ENCODE peak calls at places on chromosome 22, in nine cellular contexts. One of them, this sample, is unnamed.

GRCh38 chr22:20937031-20937793 is 20.0 kb downstream of the CRKL start:
- DNase-seq in body of pancreas: peak
- DNase-seq in endodermal cell: no peak
- DNase-seq in osteocyte: no peak
- DNase-seq in heart left ventricle: no peak
- DNase-seq in right atrium auricular region: no peak
- DNase-seq in GM10248: no peak
- DNase-seq in AG09319: no peak
- DNase-seq in progenitor cell of endocrine pancreas: no peak
- DNase-seq in this sample: no peak

GRCh38 chr22:17217179-17217578 is 2.1 kb downstream of the ADA2 start:
- DNase-seq in body of pancreas: no peak
- DNase-seq in endodermal cell: peak
- DNase-seq in osteocyte: no peak
- DNase-seq in heart left ventricle: no peak
- DNase-seq in right atrium auricular region: no peak
- DNase-seq in GM10248: no peak
- DNase-seq in AG09319: no peak
- DNase-seq in progenitor cell of endocrine pancreas: no peak
- DNase-seq in this sample: no peak

GRCh38 chr22:29006346-29006745 is 55.3 kb downstream of the C22orf31 start:
- DNase-seq in body of pancreas: no peak
- DNase-seq in endodermal cell: peak
- DNase-seq in osteocyte: no peak
- DNase-seq in heart left ventricle: no peak
- DNase-seq in right atrium auricular region: no peak
- DNase-seq in GM10248: no peak
- DNase-seq in AG09319: no peak
- DNase-seq in progenitor cell of endocrine pancreas: no peak
- DNase-seq in this sample: no peak

GRCh38 chr22:46110215-46110614 is 40.1 kb upstream of the PPARA start:
- DNase-seq in body of pancreas: no peak
- DNase-seq in endodermal cell: peak
- DNase-seq in osteocyte: no peak
- DNase-seq in heart left ventricle: no peak
- DNase-seq in right atrium auricular region: no peak
- DNase-seq in GM10248: no peak
- DNase-seq in AG09319: no peak
- DNase-seq in progenitor cell of endocrine pancreas: no peak
- DNase-seq in this sample: no peak

GRCh38 chr22:19879996-19880785 is 25.5 kb upstream of the GNB1L start:
- DNase-seq in body of pancreas: peak
- DNase-seq in endodermal cell: peak
- DNase-seq in osteocyte: no peak
- DNase-seq in heart left ventricle: peak
- DNase-seq in right atrium auricular region: no peak
- DNase-seq in GM10248: no peak
- DNase-seq in AG09319: no peak
- DNase-seq in progenitor cell of endocrine pancreas: no peak
- DNase-seq in this sample: peak

GRCh38 chr22:19524170-19525115 is at the start of gene CLDN5:
- DNase-seq in body of pancreas: no peak
- DNase-seq in endodermal cell: peak
- DNase-seq in osteocyte: no peak
- DNase-seq in heart left ventricle: peak
- DNase-seq in right atrium auricular region: no peak
- DNase-seq in GM10248: peak
- DNase-seq in AG09319: no peak
- DNase-seq in progenitor cell of endocrine pancreas: no peak
- DNase-seq in this sample: no peak

GRCh38 chr22:42939451-42939881 is 75.5 kb downstream of the PACSIN2 start:
- DNase-seq in body of pancreas: no peak
- DNase-seq in endodermal cell: peak
- DNase-seq in osteocyte: no peak
- DNase-seq in heart left ventricle: no peak
- DNase-seq in right atrium auricular region: no peak
- DNase-seq in GM10248: no peak
- DNase-seq in AG09319: no peak
- DNase-seq in progenitor cell of endocrine pancreas: no peak
- DNase-seq in this sample: no peak

GRCh38 chr22:46537946-46538815 is 761 bp upstream of the CELSR1 start:
- DNase-seq in body of pancreas: no peak
- DNase-seq in endodermal cell: peak
- DNase-seq in osteocyte: no peak
- DNase-seq in heart left ventricle: no peak
- DNase-seq in right atrium auricular region: no peak
- DNase-seq in GM10248: no peak
- DNase-seq in AG09319: no peak
- DNase-seq in progenitor cell of endocrine pancreas: peak
- DNase-seq in this sample: no peak

GRCh38 chr22:47340851-47341436 is 578.5 kb downstream of the TBC1D22A start:
- DNase-seq in body of pancreas: no peak
- DNase-seq in endodermal cell: no peak
- DNase-seq in osteocyte: peak
- DNase-seq in heart left ventricle: no peak
- DNase-seq in right atrium auricular region: peak
- DNase-seq in GM10248: no peak
- DNase-seq in AG09319: no peak
- DNase-seq in progenitor cell of endocrine pancreas: no peak
- DNase-seq in this sample: no peak

GRCh38 chr22:19105867-19106802 is 16.1 kb downstream of the DGCR2 start:
- DNase-seq in body of pancreas: peak
- DNase-seq in endodermal cell: no peak
- DNase-seq in osteocyte: no peak
- DNase-seq in heart left ventricle: no peak
- DNase-seq in right atrium auricular region: no peak
- DNase-seq in GM10248: no peak
- DNase-seq in AG09319: no peak
- DNase-seq in progenitor cell of endocrine pancreas: no peak
- DNase-seq in this sample: no peak

GRCh38 chr22:17637490-17638181 is 921 bp upstream of the BCL2L13 start:
- DNase-seq in body of pancreas: no peak
- DNase-seq in endodermal cell: no peak
- DNase-seq in osteocyte: no peak
- DNase-seq in heart left ventricle: no peak
- DNase-seq in right atrium auricular region: no peak
- DNase-seq in GM10248: no peak
- DNase-seq in AG09319: no peak
- DNase-seq in progenitor cell of endocrine pancreas: no peak
- DNase-seq in this sample: no peak

GRCh38 chr22:19800306-19800705 is 39.7 kb downstream of the TBX1 start:
- DNase-seq in body of pancreas: no peak
- DNase-seq in endodermal cell: no peak
- DNase-seq in osteocyte: no peak
- DNase-seq in heart left ventricle: no peak
- DNase-seq in right atrium auricular region: no peak
- DNase-seq in GM10248: no peak
- DNase-seq in AG09319: no peak
- DNase-seq in progenitor cell of endocrine pancreas: no peak
- DNase-seq in this sample: no peak

GRCh38 chr22:40797427-40797826 is 21.7 kb downstream of the SLC25A17 start:
- DNase-seq in body of pancreas: no peak
- DNase-seq in endodermal cell: no peak
- DNase-seq in osteocyte: no peak
- DNase-seq in heart left ventricle: no peak
- DNase-seq in right atrium auricular region: no peak
- DNase-seq in GM10248: no peak
- DNase-seq in AG09319: no peak
- DNase-seq in progenitor cell of endocrine pancreas: no peak
- DNase-seq in this sample: no peak

GRCh38 chr22:47065756-47066615 is 303.5 kb downstream of the TBC1D22A start:
- DNase-seq in body of pancreas: peak
- DNase-seq in endodermal cell: peak
- DNase-seq in osteocyte: no peak
- DNase-seq in heart left ventricle: no peak
- DNase-seq in right atrium auricular region: no peak
- DNase-seq in GM10248: no peak
- DNase-seq in AG09319: no peak
- DNase-seq in progenitor cell of endocrine pancreas: no peak
- DNase-seq in this sample: no peak

GRCh38 chr22:30033891-30034290 is 46.4 kb upstream of the HORMAD2 start:
- DNase-seq in body of pancreas: no peak
- DNase-seq in endodermal cell: no peak
- DNase-seq in osteocyte: no peak
- DNase-seq in heart left ventricle: no peak
- DNase-seq in right atrium auricular region: no peak
- DNase-seq in GM10248: no peak
- DNase-seq in AG09319: no peak
- DNase-seq in progenitor cell of endocrine pancreas: no peak
- DNase-seq in this sample: no peak

GRCh38 chr22:19886605-19887250 is 32.1 kb upstream of the GNB1L start:
- DNase-seq in body of pancreas: no peak
- DNase-seq in endodermal cell: peak
- DNase-seq in osteocyte: no peak
- DNase-seq in heart left ventricle: no peak
- DNase-seq in right atrium auricular region: no peak
- DNase-seq in GM10248: no peak
- DNase-seq in AG09319: peak
- DNase-seq in progenitor cell of endocrine pancreas: no peak
- DNase-seq in this sample: peak

GRCh38 chr22:40443675-40444482 is 73.5 kb downstream of the SGSM3 start:
- DNase-seq in body of pancreas: no peak
- DNase-seq in endodermal cell: no peak
- DNase-seq in osteocyte: no peak
- DNase-seq in heart left ventricle: no peak
- DNase-seq in right atrium auricular region: peak
- DNase-seq in GM10248: no peak
- DNase-seq in AG09319: no peak
- DNase-seq in progenitor cell of endocrine pancreas: no peak
- DNase-seq in this sample: no peak

GRCh38 chr22:35312198-35313059 is 12.7 kb downstream of the TOM1 start:
- DNase-seq in body of pancreas: peak
- DNase-seq in endodermal cell: no peak
- DNase-seq in osteocyte: no peak
- DNase-seq in heart left ventricle: no peak
- DNase-seq in right atrium auricular region: no peak
- DNase-seq in GM10248: no peak
- DNase-seq in AG09319: no peak
- DNase-seq in progenitor cell of endocrine pancreas: no peak
- DNase-seq in this sample: no peak
- TF ChIP-seq CTCF in body of pancreas: no peak
- TF ChIP-seq CTCF in endodermal cell: no peak
- TF ChIP-seq CTCF in osteocyte: no peak
- TF ChIP-seq CTCF in heart left ventricle: no peak
- TF ChIP-seq CTCF in right atrium auricular region: no peak
- TF ChIP-seq CTCF in GM10248: no peak
- TF ChIP-seq CTCF in AG09319: no peak
- TF ChIP-seq CTCF in progenitor cell of endocrine pancreas: no peak
- TF ChIP-seq CTCF in this sample: no peak

GRCh38 chr22:33014621-33015020 is 43.6 kb downstream of the SYN3 start:
- DNase-seq in body of pancreas: no peak
- DNase-seq in endodermal cell: peak
- DNase-seq in osteocyte: peak
- DNase-seq in heart left ventricle: no peak
- DNase-seq in right atrium auricular region: peak
- DNase-seq in GM10248: no peak
- DNase-seq in AG09319: no peak
- DNase-seq in progenitor cell of endocrine pancreas: no peak
- DNase-seq in this sample: no peak
- TF ChIP-seq CTCF in body of pancreas: no peak
- TF ChIP-seq CTCF in endodermal cell: no peak
- TF ChIP-seq CTCF in osteocyte: no peak
- TF ChIP-seq CTCF in heart left ventricle: no peak
- TF ChIP-seq CTCF in right atrium auricular region: no peak
- TF ChIP-seq CTCF in GM10248: no peak
- TF ChIP-seq CTCF in AG09319: no peak
- TF ChIP-seq CTCF in progenitor cell of endocrine pancreas: no peak
- TF ChIP-seq CTCF in this sample: no peak

GRCh38 chr22:22144858-22145257 is 99.7 kb upstream of the VPREB1 start:
- DNase-seq in body of pancreas: no peak
- DNase-seq in endodermal cell: no peak
- DNase-seq in osteocyte: no peak
- DNase-seq in heart left ventricle: no peak
- DNase-seq in right atrium auricular region: no peak
- DNase-seq in GM10248: no peak
- DNase-seq in AG09319: no peak
- DNase-seq in progenitor cell of endocrine pancreas: no peak
- DNase-seq in this sample: no peak
- TF ChIP-seq CTCF in body of pancreas: no peak
- TF ChIP-seq CTCF in endodermal cell: peak
- TF ChIP-seq CTCF in osteocyte: no peak
- TF ChIP-seq CTCF in heart left ventricle: no peak
- TF ChIP-seq CTCF in right atrium auricular region: no peak
- TF ChIP-seq CTCF in GM10248: no peak
- TF ChIP-seq CTCF in AG09319: no peak
- TF ChIP-seq CTCF in progenitor cell of endocrine pancreas: peak
- TF ChIP-seq CTCF in this sample: no peak

GRCh38 chr22:50641696-50642607 is 14.0 kb upstream of the ARSA start:
- DNase-seq in body of pancreas: no peak
- DNase-seq in endodermal cell: peak
- DNase-seq in osteocyte: no peak
- DNase-seq in heart left ventricle: peak
- DNase-seq in right atrium auricular region: no peak
- DNase-seq in GM10248: no peak
- DNase-seq in AG09319: no peak
- DNase-seq in progenitor cell of endocrine pancreas: no peak
- DNase-seq in this sample: no peak
- TF ChIP-seq CTCF in body of pancreas: no peak
- TF ChIP-seq CTCF in endodermal cell: peak
- TF ChIP-seq CTCF in osteocyte: peak
- TF ChIP-seq CTCF in heart left ventricle: peak
- TF ChIP-seq CTCF in right atrium auricular region: no peak
- TF ChIP-seq CTCF in GM10248: no peak
- TF ChIP-seq CTCF in AG09319: peak
- TF ChIP-seq CTCF in progenitor cell of endocrine pancreas: peak
- TF ChIP-seq CTCF in this sample: peak

GRCh38 chr22:49852898-49853894 is at the start of gene ZBED4:
- DNase-seq in body of pancreas: peak
- DNase-seq in endodermal cell: peak
- DNase-seq in osteocyte: peak
- DNase-seq in heart left ventricle: peak
- DNase-seq in right atrium auricular region: peak
- DNase-seq in GM10248: peak
- DNase-seq in AG09319: peak
- DNase-seq in progenitor cell of endocrine pancreas: peak
- DNase-seq in this sample: peak
- TF ChIP-seq CTCF in body of pancreas: no peak
- TF ChIP-seq CTCF in endodermal cell: no peak
- TF ChIP-seq CTCF in osteocyte: no peak
- TF ChIP-seq CTCF in heart left ventricle: no peak
- TF ChIP-seq CTCF in right atrium auricular region: no peak
- TF ChIP-seq CTCF in GM10248: no peak
- TF ChIP-seq CTCF in AG09319: no peak
- TF ChIP-seq CTCF in progenitor cell of endocrine pancreas: no peak
- TF ChIP-seq CTCF in this sample: no peak

DNA sequence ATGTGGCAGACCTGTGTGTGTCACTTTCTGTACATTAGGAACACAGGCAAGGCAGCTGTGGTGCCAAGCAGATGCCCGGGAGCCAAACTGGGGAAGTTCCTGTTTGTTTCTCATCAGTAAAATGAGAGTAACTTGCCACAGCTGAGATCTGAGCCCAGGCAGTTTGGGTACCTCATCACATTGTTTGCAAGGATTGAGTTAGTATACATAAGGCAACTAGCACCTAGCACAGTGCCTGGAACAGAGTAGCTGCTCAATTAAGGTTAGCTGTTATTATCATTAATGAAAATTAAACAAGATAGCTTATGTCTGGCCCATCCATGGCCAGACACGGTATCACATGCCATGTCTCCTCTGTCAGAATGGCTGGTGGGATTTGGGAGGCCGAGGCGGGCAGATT is 7.8 kb downstream of the SOX10 start:
- DNase-seq in body of pancreas: no peak
- DNase-seq in endodermal cell: no peak
- DNase-seq in osteocyte: no peak
- DNase-seq in heart left ventricle: no peak
- DNase-seq in right atrium auricular region: no peak
- DNase-seq in GM10248: no peak
- DNase-seq in AG09319: no peak
- DNase-seq in progenitor cell of endocrine pancreas: no peak
- DNase-seq in this sample: no peak
- TF ChIP-seq CTCF in body of pancreas: no peak
- TF ChIP-seq CTCF in endodermal cell: no peak
- TF ChIP-seq CTCF in osteocyte: no peak
- TF ChIP-seq CTCF in heart left ventricle: no peak
- TF ChIP-seq CTCF in right atrium auricular region: no peak
- TF ChIP-seq CTCF in GM10248: no peak
- TF ChIP-seq CTCF in AG09319: no peak
- TF ChIP-seq CTCF in progenitor cell of endocrine pancreas: no peak
- TF ChIP-seq CTCF in this sample: no peak

This sample was measured in D721Med.